ENCODE peak calls at places on chromosomes 11 and 22, in seven cellular contexts. L is suprapubic skin, P is PC-9, B is cardiac muscle cell, C is tibial artery, F is stomach, N is colonic mucosa. R is an unnamed sample.

GRCh38 chr22:49500942-49501395 is 326.7 kb downstream of the BRD1 start:
- DNase-seq in L (no peak), P (no peak), B (no peak), C (no peak), F (no peak), N (no peak), R (no peak)

GRCh38 chr11:16986434-16987204 is 27.6 kb downstream of the PLEKHA7 start:
- DNase-seq in L (no peak), P (peak; percentile 81), B (peak; percentile 48), C (no peak), F (peak; percentile 95), N (peak; percentile 95), R (peak; percentile 81)

GRCh38 chr11:6855971-6856542 is 6.8 kb upstream of the OR10A2 start:
- DNase-seq in L (no peak), P (peak; percentile 10), B (peak; percentile 6), C (no peak), F (no peak), N (no peak), R (no peak)

GRCh38 chr11:14258177-14258935 is 100.6 kb downstream of the RRAS2 start:
- DNase-seq in L (no peak), P (no peak), B (peak; percentile 40), C (no peak), F (no peak), N (peak; percentile 65), R (no peak)

GRCh38 chr11:135074397-135074998 is 662.5 kb upstream of the B3GAT1 start:
- DNase-seq in L (no peak), P (no peak), B (peak; percentile 2), C (no peak), F (no peak), N (no peak), R (no peak)

GRCh38 chr11:72173291-72173690 is 18.6 kb upstream of the FOLR1 start:
- DNase-seq in L (no peak), P (no peak), B (no peak), C (no peak), F (no peak), N (no peak), R (no peak)

GRCh38 chr11:75345455-75346224 is 5.8 kb downstream of the ARRB1 start:
- DNase-seq in L (no peak), P (no peak), B (no peak), C (no peak), F (no peak), N (peak; percentile 32), R (no peak)

GRCh38 chr11:95389427-95389826 is 158.4 kb upstream of the SESN3 start:
- DNase-seq in L (no peak), P (no peak), B (no peak), C (no peak), F (no peak), N (no peak), R (no peak)

GRCh38 chr11:25211635-25212251 is 714.9 kb downstream of the LUZP2 start:
- DNase-seq in L (no peak), P (peak; percentile 84), B (no peak), C (no peak), F (no peak), N (no peak), R (no peak)

GRCh38 chr22:39236321-39237275 is 8.2 kb downstream of the PDGFB start:
- DNase-seq in L (no peak), P (no peak), B (peak; percentile 45), C (no peak), F (peak; percentile 76), N (peak; percentile 34), R (no peak)

GRCh38 chr11:111923351-111923788 is 4.7 kb downstream of the C11orf52 start:
- DNase-seq in L (no peak), P (no peak), B (peak; percentile 65), C (no peak), F (no peak), N (no peak), R (no peak)

GRCh38 chr11:115279831-115280761 is 224.1 kb downstream of the CADM1 start:
- DNase-seq in L (no peak), P (no peak), B (peak; percentile 14), C (no peak), F (no peak), N (no peak), R (no peak)

GRCh38 chr22:26616650-26617049 is 1.2 kb downstream of the CRYBB1 start:
- DNase-seq in L (no peak), P (no peak), B (no peak), C (no peak), F (no peak), N (no peak), R (no peak)

GRCh38 chr11:45804806-45805304 is at the start of gene SLC35C1:
- DNase-seq in L (peak; percentile 98), P (peak; percentile 98), B (peak; percentile 96), C (peak; percentile 98), F (peak; percentile 99), N (peak; percentile 98), R (peak; percentile 99)

GRCh38 chr11:76588455-76589325 is 81.9 kb downstream of the LRRC32 start:
- DNase-seq in L (peak; percentile 84), P (peak; percentile 12), B (peak; percentile 80), C (no peak), F (peak; percentile 42), N (peak; percentile 62), R (peak; percentile 72)

GRCh38 chr11:4903484-4903883 is at the start of gene OR51A7:
- DNase-seq in L (no peak), P (no peak), B (no peak), C (no peak), F (no peak), N (no peak), R (no peak)

GRCh38 chr11:97656356-97656755 is 1266.5 kb downstream of the JRKL start:
- DNase-seq in L (no peak), P (no peak), B (no peak), C (no peak), F (no peak), N (no peak), R (no peak)

GRCh38 chr22:25942989-25943411 is 201.0 kb downstream of the MYO18B start:
- DNase-seq in L (no peak), P (no peak), B (no peak), C (no peak), F (no peak), N (peak; percentile 19), R (no peak)

GRCh38 chr11:106051103-106051502 is 26.0 kb downstream of the KBTBD3 start:
- DNase-seq in L (no peak), P (no peak), B (no peak), C (no peak), F (no peak), N (no peak), R (no peak)

GRCh38 chr11:134119094-134119493 is 50.2 kb downstream of the JAM3 start:
- DNase-seq in L (no peak), P (no peak), B (peak; percentile 48), C (no peak), F (no peak), N (no peak), R (no peak)

GRCh38 chr11:85407648-85408047 is 219.5 kb downstream of the DLG2 start:
- DNase-seq in L (no peak), P (no peak), B (no peak), C (no peak), F (no peak), N (no peak), R (no peak)

GRCh38 chr11:127693686-127694085 is 693.1 kb upstream of the KIRREL3 start:
- DNase-seq in L (no peak), P (no peak), B (no peak), C (no peak), F (no peak), N (no peak), R (no peak)

GRCh38 chr11:91305402-91305801 is 919.2 kb upstream of the FAT3 start:
- DNase-seq in L (no peak), P (no peak), B (no peak), C (no peak), F (no peak), N (no peak), R (no peak)

GRCh38 chr11:77073328-77074001 is 6.7 kb downstream of the CAPN5 start:
- DNase-seq in L (peak; percentile 94), P (peak; percentile 75), B (peak; percentile 96), C (peak; percentile 94), F (peak; percentile 77), N (peak; percentile 94), R (peak; percentile 74)

GRCh38 chr22:32473388-32473952 is 1.1 kb upstream of the FBXO7 start:
- DNase-seq in L (no peak), P (peak; percentile 37), B (peak; percentile 71), C (no peak), F (no peak), N (peak; percentile 38), R (no peak)

GRCh38 chr22:46106279-46107022 is 43.9 kb upstream of the PPARA start:
- DNase-seq in L (no peak), P (no peak), B (no peak), C (no peak), F (no peak), N (no peak), R (no peak)
- H3K27ac ChIP-seq in L (peak overlapping the region; percentile 92), P (no peak overlapping the region), B (no peak overlapping the region), C (peak overlapping the region; percentile 73), F (peak overlapping the region; percentile 65), N (peak overlapping the region; percentile 45), R (peak overlapping the region; percentile 80)

DNA sequence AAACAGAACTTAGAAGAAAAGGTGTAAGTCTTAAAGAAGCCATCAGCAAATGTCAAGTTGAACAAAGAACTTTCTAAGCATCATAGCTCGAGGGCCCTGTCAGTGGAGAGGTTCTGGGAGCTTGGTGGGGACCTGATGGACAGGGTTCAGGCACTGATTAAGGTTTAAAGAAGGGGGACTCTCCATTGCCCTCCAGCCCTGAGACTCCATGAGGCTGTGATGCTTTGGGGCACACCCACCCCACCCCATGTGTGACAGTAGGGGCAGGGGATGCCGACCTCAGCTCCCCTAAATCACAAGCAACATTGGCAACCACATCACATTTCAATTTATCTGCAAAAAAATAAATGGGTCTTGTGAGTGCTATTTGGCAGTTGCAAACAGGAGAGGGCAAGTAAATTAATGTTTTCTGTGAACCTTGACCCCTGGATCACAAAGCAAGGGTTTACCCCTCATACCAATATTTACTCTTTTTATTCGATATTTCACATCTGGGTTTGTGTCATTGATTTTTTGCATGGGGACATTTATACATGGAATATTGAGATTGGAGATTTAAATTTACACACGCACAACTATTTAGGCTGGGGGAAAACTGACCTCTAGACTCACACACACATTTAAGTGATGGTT is 37.1 kb upstream of the ANO1 start:
- DNase-seq in L (peak; percentile 52), P (no peak), B (no peak), C (no peak), F (peak; percentile 7), N (no peak), R (no peak)
- H3K9me3 ChIP-seq in L (no peaks in the 10 kb centered on the region), P (peaks cover 52% of the 10 kb centered on the region), B (no peaks in the 10 kb centered on the region), C (peaks cover 12% of the 10 kb centered on the region), F (peaks cover 55% of the 10 kb centered on the region), N (no peaks in the 10 kb centered on the region), R (peaks cover 7% of the 10 kb centered on the region)

DNA sequence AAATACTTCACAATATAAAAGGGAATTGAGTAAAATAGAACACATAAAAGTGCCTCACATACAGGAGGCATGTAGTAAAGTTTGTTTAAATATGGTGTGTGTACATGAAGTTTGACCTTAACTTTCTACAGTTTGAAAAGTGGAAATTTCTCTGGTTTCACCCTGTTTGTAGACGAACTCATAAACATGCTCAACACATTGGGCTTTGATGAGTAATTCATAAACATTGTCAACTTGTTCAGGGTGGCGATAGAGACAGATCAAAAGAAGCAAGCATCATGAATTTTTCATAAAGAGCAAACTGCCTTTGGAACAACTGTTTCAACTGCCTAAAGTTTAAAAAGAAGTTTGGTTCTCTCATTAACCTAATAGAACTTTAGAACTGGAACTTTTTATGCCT is 9.1 kb downstream of the SLN start:
- DNase-seq in L (no peak), P (no peak), B (no peak), C (no peak), F (no peak), N (no peak), R (no peak)
- H3K27ac ChIP-seq in L (no peak overlapping the region), P (no peak overlapping the region), B (no peak overlapping the region), C (no peak overlapping the region), F (no peak overlapping the region), N (no peak overlapping the region), R (no peak overlapping the region)

GRCh38 chr11:60378359-60378758 is at the start of gene MS4A7:
- DNase-seq in L (no peak), P (no peak), B (no peak), C (peak; percentile 72), F (no peak), N (no peak), R (peak; percentile 68)
- H3K9me3 ChIP-seq in L (no peaks in the 10 kb centered on the region), P (no peaks in the 10 kb centered on the region), B (no peaks in the 10 kb centered on the region), C (no peaks in the 10 kb centered on the region), F (no peaks in the 10 kb centered on the region), N (no peaks in the 10 kb centered on the region), R (no peaks in the 10 kb centered on the region)